ENCODE peak calls at places on chromosomes 16 and 17, in four cellular contexts. One of them, this sample, is unnamed.

GRCh38 chr16:56047307-56048234 is 143.7 kb upstream of the GNAO1 start:
- DNase-seq in K562: no peak
- DNase-seq in HL-60: no peak
- DNase-seq in GM12878: no peak
- DNase-seq in this sample: no peak

GRCh38 chr16:11080999-11081630 is 136.8 kb downstream of the CLEC16A start:
- DNase-seq in K562: no peak
- DNase-seq in HL-60: no peak
- DNase-seq in GM12878: no peak
- DNase-seq in this sample: no peak

GRCh38 chr17:11712445-11712844 is 114.2 kb downstream of the DNAH9 start:
- DNase-seq in GM12878: no peak
- DNase-seq in K562: no peak
- DNase-seq in HL-60: no peak
- DNase-seq in this sample: no peak

GRCh38 chr16:66856184-66856730 is 12.0 kb downstream of the CA7 start:
- DNase-seq in K562: no peak
- DNase-seq in HL-60: no peak
- DNase-seq in GM12878: no peak
- DNase-seq in this sample: no peak

GRCh38 chr16:31105677-31106213 is 2.4 kb upstream of the BCKDK start:
- DNase-seq in HL-60: peak
- DNase-seq in K562: peak
- DNase-seq in GM12878: no peak
- DNase-seq in this sample: peak

GRCh38 chr17:36092228-36092627 is 2.3 kb upstream of the CCL3 start:
- DNase-seq in K562: no peak
- DNase-seq in GM12878: peak
- DNase-seq in HL-60: no peak
- DNase-seq in this sample: no peak

GRCh38 chr17:7484964-7485377 is 805 bp downstream of the POLR2A start:
- DNase-seq in GM12878: no peak
- DNase-seq in HL-60: no peak
- DNase-seq in K562: no peak
- DNase-seq in this sample: no peak

GRCh38 chr16:86557587-86557986 is 2.6 kb upstream of the MTHFSD start:
- DNase-seq in GM12878: no peak
- DNase-seq in HL-60: no peak
- DNase-seq in K562: no peak
- DNase-seq in this sample: no peak

GRCh38 chr17:10435096-10435495 is 13.3 kb upstream of the MYH8 start:
- DNase-seq in GM12878: no peak
- DNase-seq in HL-60: no peak
- DNase-seq in K562: no peak
- DNase-seq in this sample: no peak

GRCh38 chr17:3678095-3678820 is 9.6 kb downstream of the EMC6 start:
- DNase-seq in K562: no peak
- DNase-seq in HL-60: no peak
- DNase-seq in GM12878: no peak
- DNase-seq in this sample: no peak

GRCh38 chr17:80086616-80087015 is 14.8 kb upstream of the GAA start:
- DNase-seq in HL-60: no peak
- DNase-seq in GM12878: no peak
- DNase-seq in K562: no peak
- DNase-seq in this sample: no peak

GRCh38 chr17:21354796-21355385 is 21.3 kb upstream of the KCNJ12 start:
- DNase-seq in HL-60: no peak
- DNase-seq in GM12878: no peak
- DNase-seq in K562: no peak
- DNase-seq in this sample: no peak
- TF ChIP-seq POLR2AphosphoS5 in HL-60: no peak
- TF ChIP-seq POLR2AphosphoS5 in GM12878: no peak
- TF ChIP-seq POLR2AphosphoS5 in K562: no peak
- TF ChIP-seq POLR2AphosphoS5 in this sample: no peak

GRCh38 chr16:78507576-78507975 is 408.1 kb downstream of the WWOX start:
- DNase-seq in K562: no peak
- DNase-seq in GM12878: no peak
- DNase-seq in HL-60: no peak
- DNase-seq in this sample: no peak
- TF ChIP-seq SPI1 in K562: no peak
- TF ChIP-seq SPI1 in GM12878: no peak
- TF ChIP-seq SPI1 in HL-60: no peak
- TF ChIP-seq SPI1 in this sample: no peak

GRCh38 chr17:58679263-58680037 is 12.4 kb downstream of the TEX14 start:
- DNase-seq in K562: peak
- DNase-seq in GM12878: peak
- DNase-seq in HL-60: no peak
- DNase-seq in this sample: peak
- TF ChIP-seq POLR2AphosphoS5 in K562: peak
- TF ChIP-seq POLR2AphosphoS5 in GM12878: peak
- TF ChIP-seq POLR2AphosphoS5 in HL-60: no peak
- TF ChIP-seq POLR2AphosphoS5 in this sample: peak

GRCh38 chr16:15776572-15776971 is 80.3 kb downstream of the MYH11 start:
- DNase-seq in GM12878: no peak
- DNase-seq in K562: no peak
- DNase-seq in HL-60: no peak
- DNase-seq in this sample: no peak

GRCh38 chr16:15778204-15778743 is 78.6 kb downstream of the MYH11 start:
- DNase-seq in GM12878: no peak
- DNase-seq in HL-60: no peak
- DNase-seq in K562: no peak
- DNase-seq in this sample: no peak

GRCh38 chr16:15775663-15776304 is 81.0 kb downstream of the MYH11 start:
- DNase-seq in GM12878: no peak
- DNase-seq in K562: no peak
- DNase-seq in HL-60: no peak
- DNase-seq in this sample: no peak

GRCh38 chr16:15778999-15779614 is 77.7 kb downstream of the MYH11 start:
- DNase-seq in HL-60: no peak
- DNase-seq in GM12878: no peak
- DNase-seq in K562: no peak
- DNase-seq in this sample: no peak

GRCh38 chr16:15777533-15778203 is 79.2 kb downstream of the MYH11 start:
- DNase-seq in GM12878: no peak
- DNase-seq in K562: peak
- DNase-seq in HL-60: peak
- DNase-seq in this sample: peak
- TF ChIP-seq SPI1 in GM12878: no peak
- TF ChIP-seq SPI1 in K562: no peak
- TF ChIP-seq SPI1 in HL-60: no peak
- TF ChIP-seq SPI1 in this sample: no peak

GRCh38 chr17:28744104-28744801 is 442 bp downstream of the TRAF4 start:
- DNase-seq in K562: peak
- DNase-seq in HL-60: no peak
- DNase-seq in GM12878: no peak
- DNase-seq in this sample: no peak

GRCh38 chr17:28744802-28745051 is 916 bp downstream of the TRAF4 start:
- DNase-seq in GM12878: no peak
- DNase-seq in K562: no peak
- DNase-seq in HL-60: no peak
- DNase-seq in this sample: no peak

GRCh38 chr17:28745052-28745776 is 1.4 kb downstream of the TRAF4 start:
- DNase-seq in GM12878: no peak
- DNase-seq in HL-60: no peak
- DNase-seq in K562: peak
- DNase-seq in this sample: no peak

GRCh38 chr17:28741358-28742349 is 2.2 kb upstream of the TRAF4 start:
- DNase-seq in K562: peak
- DNase-seq in GM12878: no peak
- DNase-seq in HL-60: peak
- DNase-seq in this sample: no peak

DNA sequence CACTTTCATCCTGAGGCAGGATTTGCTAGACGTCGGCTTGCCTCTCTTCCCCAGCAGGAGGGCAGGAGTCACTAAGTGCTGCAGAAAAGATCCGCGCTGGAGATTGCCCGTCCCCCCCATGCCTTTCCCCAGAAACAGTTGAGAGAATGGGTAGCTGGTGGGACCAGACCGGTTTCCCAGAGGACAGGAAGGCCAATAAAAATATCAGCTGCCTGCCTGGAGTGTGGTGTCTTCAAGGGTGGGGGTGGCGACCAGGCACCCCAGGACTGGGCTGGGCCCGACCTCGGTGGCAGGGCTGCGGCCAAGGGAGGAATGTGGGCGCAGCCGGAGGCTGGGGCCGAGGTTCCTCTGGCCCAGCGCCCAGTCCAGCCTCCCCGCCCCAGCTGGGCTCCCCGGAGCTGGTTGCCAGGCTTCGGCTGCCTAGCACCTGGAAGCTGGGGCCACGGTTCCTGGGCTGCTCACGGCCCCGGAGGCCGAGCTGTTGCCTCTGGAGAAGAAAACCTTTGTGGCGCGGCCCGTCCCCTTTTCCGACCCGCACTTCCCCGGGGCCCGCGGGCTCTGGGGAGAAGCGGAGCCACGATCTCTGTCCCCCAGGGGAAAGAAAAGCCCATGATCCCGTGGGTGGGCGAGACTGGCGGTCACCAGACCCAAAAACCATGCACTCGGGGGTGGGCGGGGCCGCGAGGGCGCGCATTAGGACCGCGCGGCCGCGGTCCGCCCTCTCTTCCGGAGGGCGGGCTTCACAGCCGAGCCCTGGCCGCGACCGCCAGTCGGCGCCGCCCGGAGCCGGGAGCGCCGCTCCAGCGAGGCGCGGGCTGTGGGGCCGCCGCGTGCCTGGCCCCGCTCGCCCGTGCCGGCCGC is at the start of gene TRAF4:
- DNase-seq in HL-60: peak
- DNase-seq in GM12878: no peak
- DNase-seq in K562: peak
- DNase-seq in this sample: peak
- TF ChIP-seq POLR2AphosphoS5 in HL-60: peak
- TF ChIP-seq POLR2AphosphoS5 in GM12878: peak
- TF ChIP-seq POLR2AphosphoS5 in K562: peak
- TF ChIP-seq POLR2AphosphoS5 in this sample: peak

DNA sequence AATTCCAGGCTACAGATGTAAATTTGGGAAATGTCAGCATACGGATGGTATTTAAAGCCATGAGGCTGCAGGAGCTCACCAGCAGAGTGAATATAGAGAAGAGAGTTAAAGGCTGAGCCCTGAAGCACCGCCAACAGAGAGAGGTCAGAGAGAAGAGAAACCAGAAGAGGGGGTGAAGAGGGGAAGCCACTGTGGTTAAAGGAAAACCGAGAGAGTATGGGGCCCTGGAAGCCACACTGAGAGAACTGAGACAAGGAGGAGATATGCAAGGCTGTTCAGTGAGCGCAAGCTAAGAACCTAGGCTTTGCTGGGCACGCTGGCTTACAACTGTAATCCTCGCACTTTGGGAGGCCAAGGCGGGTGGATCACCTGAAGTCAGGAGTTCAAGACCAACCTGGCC is 24.6 kb downstream of the COPRS start:
- DNase-seq in GM12878: peak
- DNase-seq in HL-60: peak
- DNase-seq in K562: no peak
- DNase-seq in this sample: peak
- TF ChIP-seq SPI1 in GM12878: no peak
- TF ChIP-seq SPI1 in HL-60: no peak
- TF ChIP-seq SPI1 in K562: no peak
- TF ChIP-seq SPI1 in this sample: peak